ENCODE peak calls at places on chromosomes 13 and 19, in seven cellular contexts. L, G, N, P, D, V and X are unnamed samples.

GRCh38 chr13:99085139-99085845 is 107.4 kb upstream of the DOCK9 start:
- DNase-seq in L (peak; percentile 57), G (peak; percentile 29), N (no peak), P (no peak), D (no peak), V (no peak), X (no peak)

GRCh38 chr19:43790587-43790986 is 9.8 kb upstream of the KCNN4 start:
- DNase-seq in L (no peak), G (no peak), N (no peak), P (no peak), D (no peak), V (no peak), X (no peak)

GRCh38 chr13:93116809-93117208 is 109.8 kb upstream of the GPC6 start:
- DNase-seq in L (no peak), G (no peak), N (no peak), P (peak; percentile 11), D (no peak), V (no peak), X (no peak)

GRCh38 chr13:20400774-20401173 is 124.9 kb downstream of the CRYL1 start:
- DNase-seq in L (no peak), G (no peak), N (peak; percentile 38), P (peak; percentile 64), D (no peak), V (no peak), X (no peak)

GRCh38 chr13:79735228-79735627 is 254.3 kb downstream of the NDFIP2 start:
- DNase-seq in L (no peak), G (no peak), N (no peak), P (peak; percentile 23), D (no peak), V (no peak), X (no peak)

GRCh38 chr19:8194528-8195275 is 14.5 kb upstream of the CERS4 start:
- DNase-seq in L (no peak), G (no peak), N (no peak), P (no peak), D (peak; percentile 49), V (peak; percentile 34), X (no peak)

GRCh38 chr19:34336781-34337271 is 28.2 kb upstream of the GPI start:
- DNase-seq in L (no peak), G (peak; percentile 44), N (no peak), P (peak; percentile 51), D (peak; percentile 14), V (peak; percentile 25), X (no peak)

GRCh38 chr13:76512676-76513277 is 373.4 kb downstream of the KCTD12 start:
- DNase-seq in L (no peak), G (peak; percentile 9), N (no peak), P (peak; percentile 97), D (no peak), V (no peak), X (no peak)

GRCh38 chr13:93045836-93046235 is 180.8 kb upstream of the GPC6 start:
- DNase-seq in L (no peak), G (no peak), N (no peak), P (no peak), D (no peak), V (no peak), X (no peak)

GRCh38 chr19:37007587-37008220 is 70.5 kb upstream of the ZNF420 start:
- DNase-seq in L (no peak), G (peak; percentile 82), N (peak; percentile 65), P (peak; percentile 71), D (no peak), V (peak; percentile 20), X (no peak)

GRCh38 chr13:111171629-111172028 is 56.5 kb downstream of the ARHGEF7 start:
- DNase-seq in L (no peak), G (no peak), N (no peak), P (no peak), D (no peak), V (no peak), X (no peak)

DNA sequence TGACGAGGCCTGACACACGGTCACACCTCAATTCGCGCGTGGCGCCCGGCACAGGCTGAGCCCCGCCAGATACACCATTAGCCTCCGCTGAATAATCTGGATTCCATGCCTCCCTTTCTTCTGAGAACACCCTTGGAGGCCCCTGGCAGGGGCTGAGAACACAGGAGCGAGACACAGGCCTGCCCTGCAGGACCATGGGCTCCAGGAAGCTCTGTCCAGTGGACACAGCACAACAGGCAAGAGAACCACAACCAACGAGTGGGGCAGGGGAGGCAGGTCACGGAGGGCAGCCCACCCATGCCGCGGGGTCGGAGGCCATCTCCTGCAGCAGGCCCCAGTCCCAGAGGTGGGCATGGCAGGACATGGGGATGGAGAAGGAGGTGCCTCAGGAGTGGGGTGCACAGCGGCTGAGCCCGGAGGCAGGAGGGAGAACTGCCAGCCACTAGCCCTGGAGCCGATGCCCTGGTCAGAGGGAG is 75.8 kb upstream of the C13orf46 start:
- DNase-seq in L (no peak), G (no peak), N (no peak), P (no peak), D (no peak), V (no peak), X (no peak)
- H3K4me1 ChIP-seq in L (no peaks in the 10 kb centered on the region), G (no peaks in the 10 kb centered on the region), N (no peaks in the 10 kb centered on the region), P (peaks cover 12% of the 10 kb centered on the region), D (peaks cover 25% of the 10 kb centered on the region), V (peaks cover 78% of the 10 kb centered on the region), X (peaks cover 37% of the 10 kb centered on the region)

DNA sequence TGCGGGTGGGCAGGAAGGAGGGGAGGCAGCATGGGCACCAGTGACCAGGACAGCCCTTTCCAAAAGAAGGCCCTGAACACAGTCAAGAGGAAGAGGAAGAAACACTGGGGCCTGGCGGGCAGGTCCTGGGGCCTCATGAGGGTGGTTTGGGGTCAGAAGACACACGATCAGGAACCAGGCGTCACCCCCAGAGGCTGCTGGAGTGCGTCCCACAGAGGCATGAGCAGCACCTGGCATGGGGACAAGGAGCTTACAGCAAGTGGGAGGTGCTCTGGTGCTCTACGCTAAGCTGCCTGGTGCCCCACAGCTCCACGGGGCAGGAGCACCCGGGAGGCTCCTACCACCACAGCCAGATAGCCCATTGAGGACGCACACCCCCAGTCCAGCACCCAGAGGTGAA is 20.0 kb downstream of the ELL start:
- DNase-seq in L (no peak), G (peak; percentile 55), N (no peak), P (no peak), D (no peak), V (no peak), X (no peak)
- H3K4me1 ChIP-seq in L (no peaks in the 10 kb centered on the region), G (peaks cover 87% of the 10 kb centered on the region), N (peaks cover 100% of the 10 kb centered on the region), P (peaks cover 18% of the 10 kb centered on the region), D (peaks cover 74% of the 10 kb centered on the region), V (peaks cover 83% of the 10 kb centered on the region), X (peaks cover 7% of the 10 kb centered on the region)

GRCh38 chr19:17127671-17128070 is 52.1 kb downstream of the MYO9B start:
- DNase-seq in L (no peak), G (no peak), N (no peak), P (no peak), D (no peak), V (no peak), X (no peak)

GRCh38 chr19:17125728-17126677 is 50.4 kb downstream of the MYO9B start:
- DNase-seq in L (no peak), G (peak; percentile 61), N (peak; percentile 79), P (peak; percentile 46), D (peak; percentile 69), V (peak; percentile 68), X (no peak)

GRCh38 chr19:17124025-17124424 is 48.4 kb downstream of the MYO9B start:
- DNase-seq in L (no peak), G (no peak), N (no peak), P (no peak), D (no peak), V (no peak), X (no peak)

GRCh38 chr19:17123041-17123440 is 47.5 kb downstream of the MYO9B start:
- DNase-seq in L (no peak), G (no peak), N (no peak), P (no peak), D (no peak), V (no peak), X (no peak)

DNA sequence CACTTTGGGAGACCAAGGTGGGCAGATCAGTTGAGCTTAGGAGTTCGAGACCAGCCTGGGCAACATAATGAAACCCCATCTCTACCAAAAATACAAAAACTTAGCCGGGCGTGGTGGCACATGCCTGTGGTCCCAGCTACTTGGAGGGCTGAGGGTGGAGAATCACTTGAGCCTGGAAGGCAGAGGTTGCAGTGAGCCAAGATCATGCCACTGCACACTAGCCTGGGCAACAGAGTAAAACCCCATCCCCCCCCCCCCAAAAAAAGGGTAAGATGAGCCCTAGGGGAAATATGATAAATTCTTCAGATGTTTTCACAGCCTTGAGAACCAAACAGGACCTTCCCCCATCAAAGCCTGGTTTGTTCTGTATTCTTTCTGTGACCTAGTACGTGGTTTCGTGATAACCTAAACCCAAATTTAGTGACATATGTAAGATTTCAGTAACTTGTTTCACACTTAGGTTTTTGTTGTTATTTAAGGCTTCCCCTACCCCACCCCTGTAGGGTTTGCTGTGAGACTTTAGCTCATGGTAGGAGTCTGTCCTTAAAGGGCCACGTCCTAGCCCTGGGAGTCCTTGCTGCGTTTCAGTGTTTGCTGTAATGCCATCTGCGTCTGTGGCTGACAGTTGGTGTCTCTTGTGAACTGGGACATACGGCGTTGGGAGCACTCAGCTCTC is 49.6 kb downstream of the MYO9B start:
- DNase-seq in L (no peak), G (no peak), N (no peak), P (peak; percentile 19), D (no peak), V (peak; percentile 52), X (no peak)
- H3K4me1 ChIP-seq in L (peaks cover 8% of the 10 kb centered on the region), G (peaks cover 17% of the 10 kb centered on the region), N (peaks cover 22% of the 10 kb centered on the region), P (peaks cover 8% of the 10 kb centered on the region), D (peaks cover 19% of the 10 kb centered on the region), V (peaks cover 52% of the 10 kb centered on the region), X (peaks cover 6% of the 10 kb centered on the region)

GRCh38 chr19:45404557-45405434 is at the start of gene PPP1R13L:
- DNase-seq in L (peak; percentile 93), G (peak; percentile 89), N (peak; percentile 91), P (peak; percentile 53), D (no peak), V (no peak), X (peak; percentile 69)

GRCh38 chr19:45406165-45406956 is at the start of gene POLR1G:
- DNase-seq in L (peak; percentile 92), G (peak; percentile 78), N (peak; percentile 79), P (peak; percentile 79), D (peak; percentile 46), V (peak; percentile 71), X (peak; percentile 74)

GRCh38 chr19:45403781-45404556 is 900 bp downstream of the PPP1R13L start:
- DNase-seq in L (peak; percentile 97), G (peak; percentile 68), N (peak; percentile 69), P (no peak), D (peak; percentile 39), V (peak; percentile 31), X (no peak)

GRCh38 chr19:45406957-45407375 is 522 bp downstream of the POLR1G start:
- DNase-seq in L (no peak), G (no peak), N (no peak), P (no peak), D (no peak), V (no peak), X (no peak)

DNA sequence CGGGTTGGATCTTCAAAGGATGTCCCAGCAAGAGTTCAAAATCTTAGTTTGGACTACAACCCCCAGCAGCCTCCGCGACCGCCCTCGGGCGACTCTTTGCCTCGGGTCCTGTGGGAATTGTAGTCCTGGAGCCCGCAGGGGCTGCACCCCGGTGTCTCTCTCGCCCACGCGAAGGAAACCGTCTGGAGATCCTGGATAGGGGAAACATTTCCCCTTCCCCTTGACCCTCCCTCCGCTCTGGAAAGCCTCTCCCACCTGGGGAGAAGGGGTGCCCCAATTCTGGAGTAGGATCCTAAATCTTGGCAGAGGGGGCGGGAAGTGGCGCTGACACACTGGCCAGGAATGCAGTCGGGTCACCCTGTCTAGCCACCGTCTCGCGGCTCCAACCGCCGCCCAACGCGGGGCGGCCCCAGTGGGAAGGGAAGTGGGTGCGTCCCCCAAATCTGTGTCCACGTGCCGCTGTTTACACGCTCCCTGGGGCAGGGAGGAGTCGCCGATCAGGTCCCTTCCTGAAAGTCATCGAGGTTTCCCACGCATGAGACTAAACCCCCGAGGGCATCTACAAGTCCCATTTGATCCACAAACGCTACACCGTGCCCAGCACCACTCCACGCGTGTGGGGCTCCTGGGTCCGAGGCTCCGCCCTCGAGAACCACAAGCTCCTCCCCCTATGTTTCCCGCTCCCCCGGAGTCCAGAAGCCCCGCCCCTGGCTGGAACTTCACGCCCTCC is 731 bp upstream of the PPP1R13L start:
- DNase-seq in L (peak; percentile 93), G (peak; percentile 94), N (peak; percentile 94), P (peak; percentile 85), D (peak; percentile 72), V (peak; percentile 72), X (peak; percentile 77)
- H3K4me1 ChIP-seq in L (peaks cover 5% of the 10 kb centered on the region), G (peaks cover 45% of the 10 kb centered on the region), N (peaks cover 61% of the 10 kb centered on the region), P (peaks cover 8% of the 10 kb centered on the region), D (peaks cover 32% of the 10 kb centered on the region), V (peaks cover 25% of the 10 kb centered on the region), X (peaks cover 14% of the 10 kb centered on the region)